ENCODE peak calls at places on chromosomes 6 and 20, in four cellular contexts. U is activated CD4-positive, alpha-beta T cell treated with anti-CD3 and anti-CD28 coated beads, Interleukin-2, amount 50 U/mL, for 1 hour; G is heart right ventricle; I is CD8-positive, alpha-beta T cell. X is an unnamed sample.

GRCh38 chr20:7392551-7392950 is 547.7 kb downstream of the HAO1 start:
- DNase-seq in U (no peak), I (no peak), G (no peak), X (no peak)

GRCh38 chr6:27669798-27670301 is 196.9 kb upstream of the ZNF184 start:
- DNase-seq in U (no peak), I (no peak), G (no peak), X (no peak)

GRCh38 chr6:118284736-118285360 is 263.2 kb upstream of the PLN start:
- DNase-seq in G (no peak), I (no peak), U (no peak), X (no peak)

GRCh38 chr6:163392533-163392932 is 22.0 kb upstream of the QKI start:
- DNase-seq in G (peak; percentile 57), I (no peak), U (no peak), X (no peak)

GRCh38 chr6:143007626-143008025 is 53.1 kb upstream of the AIG1 start:
- DNase-seq in U (no peak), I (no peak), G (no peak), X (no peak)

GRCh38 chr6:164505425-164505824 is 804.0 kb downstream of the C6orf118 start:
- DNase-seq in I (no peak), G (no peak), U (no peak), X (no peak)

GRCh38 chr6:45949256-45949655 is 66.4 kb downstream of the CLIC5 start:
- DNase-seq in I (no peak), G (no peak), U (no peak), X (no peak)

GRCh38 chr6:28537509-28538140 is 11.9 kb downstream of the GPX5 start:
- DNase-seq in I (no peak), U (peak; percentile 24), G (no peak), X (peak; percentile 3)

GRCh38 chr20:3420211-3420707 is 12.8 kb upstream of the DNAAF9 start:
- DNase-seq in U (no peak), G (no peak), I (no peak), X (no peak)

GRCh38 chr6:113060664-113061063 is 713.5 kb downstream of the RFPL4B start:
- DNase-seq in G (no peak), I (no peak), U (no peak), X (no peak)

GRCh38 chr6:89242574-89243330 is 25.6 kb upstream of the GABRR1 start:
- DNase-seq in U (no peak), I (no peak), G (peak; percentile 11), X (no peak)

GRCh38 chr20:45407783-45408645 is at the start of gene DBNDD2:
- DNase-seq in U (peak; percentile 9), I (no peak), G (peak; percentile 80), X (no peak)

GRCh38 chr6:16670183-16670582 is 91.1 kb downstream of the ATXN1 start:
- DNase-seq in I (no peak), U (no peak), G (peak; percentile 48), X (no peak)

GRCh38 chr6:4849214-4849613 is 73.0 kb downstream of the CDYL start:
- DNase-seq in I (no peak), U (no peak), G (no peak), X (no peak)

GRCh38 chr6:151291145-151292055 is 51.6 kb downstream of the AKAP12 start:
- DNase-seq in G (peak; percentile 34), I (no peak), U (no peak), X (no peak)

GRCh38 chr20:50129662-50130345 is 16.9 kb upstream of the UBE2V1 start:
- DNase-seq in I (no peak), G (no peak), U (no peak), X (no peak)

GRCh38 chr6:48511382-48511781 is 400.4 kb upstream of the PTCHD4 start:
- DNase-seq in G (no peak), I (no peak), U (no peak), X (no peak)

GRCh38 chr6:15818044-15818443 is 155.2 kb upstream of the DTNBP1 start:
- DNase-seq in G (no peak), I (no peak), U (no peak), X (no peak)

GRCh38 chr6:164478426-164478825 is 831.0 kb downstream of the C6orf118 start:
- DNase-seq in U (no peak), I (no peak), G (no peak), X (no peak)

GRCh38 chr20:8144282-8145245 is 12.5 kb downstream of the PLCB1 start:
- DNase-seq in I (no peak), G (no peak), U (no peak), X (no peak)

GRCh38 chr20:38435555-38435939 is 419 bp upstream of the SNHG17 start:
- DNase-seq in I (no peak), G (no peak), U (no peak), X (no peak)

GRCh38 chr6:16470502-16471221 is 232.3 kb downstream of the GMPR start:
- DNase-seq in I (no peak), U (no peak), G (no peak), X (no peak)

GRCh38 chr6:42338573-42339218 is 113.0 kb downstream of the TRERF1 start:
- DNase-seq in U (no peak), G (no peak), I (no peak), X (no peak)

GRCh38 chr20:62768815-62769287 is 27.4 kb upstream of the MRGBP start:
- DNase-seq in G (no peak), U (no peak), I (no peak), X (no peak)

GRCh38 chr6:28943557-28944411 is 20.0 kb upstream of the TRIM27 start:
- DNase-seq in I (peak; percentile 26), G (peak; percentile 79), U (peak; percentile 58), X (no peak)

GRCh38 chr6:13553646-13554045 is 20.8 kb upstream of the SIRT5 start:
- DNase-seq in I (no peak), G (no peak), U (no peak), X (no peak)

GRCh38 chr6:2979819-2980464 is 8.6 kb upstream of the SERPINB6 start:
- DNase-seq in I (no peak), G (no peak), U (no peak), X (no peak)

GRCh38 chr20:39112196-39112743 is 150.1 kb downstream of the DHX35 start:
- DNase-seq in I (no peak), G (peak; percentile 40), U (no peak), X (no peak)

GRCh38 chr6:29986199-29986598 is 43.9 kb downstream of the HLA-A start:
- DNase-seq in G (no peak), I (no peak), U (no peak), X (no peak)

GRCh38 chr6:150668882-150669476 is 69.3 kb downstream of the PLEKHG1 start:
- DNase-seq in U (no peak), G (no peak), I (no peak), X (no peak)

GRCh38 chr6:44489912-44490604 is 102.6 kb downstream of the CDC5L start:
- DNase-seq in U (no peak), I (no peak), G (peak; percentile 34), X (no peak)

GRCh38 chr6:150719861-150720260 is 120.2 kb downstream of the PLEKHG1 start:
- DNase-seq in G (no peak), U (no peak), I (no peak), X (no peak)